ENCODE peak calls at places on chromosomes 13 and 19, in nine cellular contexts. A is H9, P is fibroblast of lung, X is left ventricle myocardium inferior, D is thoracic aorta, B is left lung, Q is HCT116, U is neural progenitor cell, R is testis. F is an unnamed sample. For H3K4me1, the result is how much of the 10 kb centered on the place peaks cover.

GRCh38 chr13:47555235-47555634 is 445.8 kb downstream of the SUCLA2 start:
- DNase-seq in A (no peak), P (peak), X (no peak), D (no peak), B (no peak), Q (no peak), U (no peak), R (no peak), F (no peak)

GRCh38 chr13:110306340-110306959 is 507 bp downstream of the COL4A1 start:
- DNase-seq in A (peak), P (peak), X (no peak), D (no peak), B (no peak), Q (no peak), U (peak), R (peak), F (no peak)

GRCh38 chr13:113061271-113061625 is 44.3 kb upstream of the F7 start:
- DNase-seq in A (no peak), P (no peak), X (no peak), D (no peak), B (no peak), Q (no peak), U (no peak), R (no peak), F (no peak)

GRCh38 chr13:106104281-106104901 is 431.1 kb downstream of the EFNB2 start:
- DNase-seq in A (no peak), P (peak), X (no peak), D (no peak), B (no peak), Q (peak), U (peak), R (no peak), F (no peak)

GRCh38 chr13:113882266-113882627 is 18.4 kb upstream of the GAS6 start:
- DNase-seq in A (no peak), P (no peak), X (peak), D (no peak), B (no peak), Q (no peak), U (no peak), R (peak), F (peak)

GRCh38 chr13:24684600-24684998 is 4.4 kb downstream of the ATP12A start:
- DNase-seq in A (no peak), P (no peak), X (no peak), D (no peak), B (no peak), Q (no peak), U (no peak), R (no peak), F (no peak)

GRCh38 chr13:51688937-51689336 is 104.7 kb downstream of the WDFY2 start:
- DNase-seq in A (no peak), P (no peak), X (no peak), D (no peak), B (no peak), Q (no peak), U (no peak), R (no peak), F (no peak)

GRCh38 chr13:46613409-46614049 is 60.6 kb downstream of the LRCH1 start:
- DNase-seq in A (no peak), P (peak), X (no peak), D (no peak), B (no peak), Q (no peak), U (no peak), R (no peak), F (no peak)

GRCh38 chr19:49473868-49474544 is at the start of gene FLT3LG:
- DNase-seq in A (peak), P (peak), X (peak), D (no peak), B (peak), Q (no peak), U (peak), R (peak), F (peak)

GRCh38 chr19:395467-395866 is 13.5 kb downstream of the C2CD4C start:
- DNase-seq in A (no peak), P (no peak), X (no peak), D (no peak), B (no peak), Q (no peak), U (no peak), R (no peak), F (no peak)

GRCh38 chr19:18422530-18423191 is 3.5 kb downstream of the SSBP4 start:
- DNase-seq in A (no peak), P (no peak), X (no peak), D (no peak), B (no peak), Q (no peak), U (no peak), R (no peak), F (no peak)

GRCh38 chr13:75135325-75135825 is 346.6 kb downstream of the TBC1D4 start:
- DNase-seq in A (no peak), P (peak), X (no peak), D (no peak), B (no peak), Q (no peak), U (no peak), R (no peak), F (no peak)

GRCh38 chr13:82477436-82477835 is 1404.8 kb downstream of the SLITRK1 start:
- DNase-seq in A (no peak), P (no peak), X (no peak), D (no peak), B (no peak), Q (no peak), U (no peak), R (no peak), F (no peak)

GRCh38 chr13:20353973-20354372 is 121.9 kb upstream of the GJB6 start:
- DNase-seq in A (no peak), P (peak), X (no peak), D (no peak), B (no peak), Q (no peak), U (no peak), R (no peak), F (no peak)

GRCh38 chr19:37997911-37998344 is 90.9 kb downstream of the SIPA1L3 start:
- DNase-seq in A (no peak), P (peak), X (no peak), D (no peak), B (no peak), Q (peak), U (no peak), R (no peak), F (peak)

GRCh38 chr13:113110048-113110851 is 4.7 kb downstream of the F7 start:
- DNase-seq in A (no peak), P (no peak), X (no peak), D (no peak), B (peak), Q (no peak), U (no peak), R (no peak), F (no peak)

GRCh38 chr19:42206871-42207755 is 10.4 kb downstream of the DEDD2 start:
- DNase-seq in A (no peak), P (no peak), X (no peak), D (no peak), B (no peak), Q (no peak), U (no peak), R (no peak), F (no peak)

GRCh38 chr19:8506402-8506957 is 4.0 kb upstream of the PRAM1 start:
- DNase-seq in A (peak), P (no peak), X (no peak), D (no peak), B (no peak), Q (no peak), U (peak), R (no peak), F (no peak)

GRCh38 chr13:84446972-84447700 is 564.9 kb upstream of the SLITRK1 start:
- DNase-seq in A (no peak), P (peak), X (no peak), D (no peak), B (no peak), Q (no peak), U (no peak), R (no peak), F (no peak)

GRCh38 chr19:15291089-15291488 is 41.2 kb downstream of the BRD4 start:
- DNase-seq in A (no peak), P (no peak), X (no peak), D (no peak), B (no peak), Q (no peak), U (no peak), R (no peak), F (no peak)

GRCh38 chr13:20127263-20127562 is 33.6 kb downstream of the GJA3 start:
- DNase-seq in A (no peak), P (no peak), X (no peak), D (no peak), B (no peak), Q (no peak), U (no peak), R (no peak), F (no peak)

GRCh38 chr13:42769650-42770049 is 11.7 kb upstream of the FAM216B start:
- DNase-seq in A (no peak), P (no peak), X (no peak), D (no peak), B (no peak), Q (no peak), U (no peak), R (no peak), F (no peak)
- TF ChIP-seq CTCF in A (peak), P (no peak), X (no peak), D (no peak), B (no peak), Q (peak), U (no peak), R (no peak), F (no peak)

GRCh38 chr13:44819245-44819644 is 170.0 kb downstream of the NUFIP1 start:
- DNase-seq in A (no peak), P (peak), X (no peak), D (no peak), B (no peak), Q (peak), U (no peak), R (no peak), F (no peak)

GRCh38 chr13:44818428-44818827 is 170.8 kb downstream of the NUFIP1 start:
- DNase-seq in A (peak), P (no peak), X (no peak), D (no peak), B (no peak), Q (peak), U (peak), R (no peak), F (no peak)

GRCh38 chr13:44819762-44820161 is 169.5 kb downstream of the NUFIP1 start:
- DNase-seq in A (no peak), P (peak), X (no peak), D (no peak), B (no peak), Q (no peak), U (no peak), R (no peak), F (no peak)

GRCh38 chr13:44816701-44817684 is 172.3 kb downstream of the NUFIP1 start:
- DNase-seq in A (no peak), P (no peak), X (no peak), D (no peak), B (no peak), Q (peak), U (no peak), R (no peak), F (no peak)

DNA sequence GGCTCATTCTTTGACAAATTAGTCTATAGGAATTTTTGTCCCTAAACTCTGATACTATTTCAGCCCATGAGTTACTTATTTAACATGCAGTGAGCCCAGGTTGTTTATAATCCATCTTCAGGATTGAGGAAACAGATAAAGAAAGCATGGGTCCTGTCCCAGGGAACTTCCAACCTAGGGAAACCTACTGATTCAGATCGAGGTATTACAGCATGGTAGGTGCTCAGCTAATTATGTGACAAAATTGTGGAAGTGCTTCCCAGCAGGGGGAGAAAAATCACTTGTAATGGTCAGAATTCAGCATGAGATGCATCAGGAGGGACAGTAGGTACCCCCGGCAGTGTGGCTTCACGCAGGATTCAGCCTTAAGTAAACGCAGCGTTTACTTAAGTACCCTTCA is 171.3 kb downstream of the NUFIP1 start:
- DNase-seq in A (no peak), P (no peak), X (no peak), D (no peak), B (no peak), Q (no peak), U (no peak), R (no peak), F (no peak)
- H3K4me1 ChIP-seq in A (under half), P (under half), X (under half), D (under half), B (under half), Q (under half), U (under half), R (under half), F (under half)

GRCh38 chr13:40770934-40771618 is at the start of gene MRPS31:
- DNase-seq in A (peak), P (peak), X (peak), D (peak), B (peak), Q (peak), U (peak), R (peak), F (peak)
- TF ChIP-seq CTCF in A (no peak), P (no peak), X (peak), D (no peak), B (no peak), Q (peak), U (no peak), R (no peak), F (peak)

GRCh38 chr19:32233091-32233490 is 112.3 kb upstream of the ZNF507 start:
- DNase-seq in A (no peak), P (no peak), X (no peak), D (no peak), B (no peak), Q (no peak), U (no peak), R (no peak), F (no peak)

GRCh38 chr19:32231020-32231419 is 114.4 kb upstream of the ZNF507 start:
- DNase-seq in A (no peak), P (no peak), X (no peak), D (no peak), B (no peak), Q (no peak), U (no peak), R (no peak), F (no peak)

GRCh38 chr19:32230441-32230840 is 115.0 kb upstream of the ZNF507 start:
- DNase-seq in A (no peak), P (no peak), X (no peak), D (no peak), B (no peak), Q (no peak), U (no peak), R (no peak), F (no peak)

GRCh38 chr19:32232449-32232848 is 113.0 kb upstream of the ZNF507 start:
- DNase-seq in A (no peak), P (no peak), X (no peak), D (no peak), B (no peak), Q (no peak), U (no peak), R (no peak), F (no peak)

GRCh38 chr19:32231691-32232090 is 113.7 kb upstream of the ZNF507 start:
- DNase-seq in A (no peak), P (no peak), X (no peak), D (no peak), B (no peak), Q (no peak), U (no peak), R (no peak), F (no peak)
- H3K4me1 ChIP-seq in A (under half), P (under half), X (under half), D (under half), B (under half), Q (under half), U (under half), R (under half), F (under half)

F was measured in adrenal gland.